ENCODE peak calls at places on chromosomes 11 and 22, in nine cellular contexts. One of them, this sample, is unnamed.
A peak's percentile ranks its signal among the peaks of the same experiment; 100 is the strongest.

GRCh38 chr22:50739894-50740293 is 1.9 kb downstream of the ACR start:
- DNase-seq in GM23248: no peak
- DNase-seq in hepatocyte: no peak
- DNase-seq in MM.1S: no peak
- DNase-seq in HCT116: no peak
- DNase-seq in SK-N-SH: no peak
- DNase-seq in OCI-LY7: no peak
- DNase-seq in GM23338: no peak
- DNase-seq in neural progenitor cell: no peak
- DNase-seq in this sample: no peak

GRCh38 chr11:6354651-6355485 is 34.6 kb upstream of the CAVIN3 start:
- DNase-seq in OCI-LY7: no peak
- DNase-seq in hepatocyte: no peak
- DNase-seq in SK-N-SH: no peak
- DNase-seq in GM23248: no peak
- DNase-seq in MM.1S: no peak
- DNase-seq in GM23338: no peak
- DNase-seq in HCT116: no peak
- DNase-seq in neural progenitor cell: no peak
- DNase-seq in this sample: no peak

GRCh38 chr11:20493340-20493739 is 105.8 kb downstream of the PRMT3 start:
- DNase-seq in MM.1S: no peak
- DNase-seq in GM23338: no peak
- DNase-seq in hepatocyte: no peak
- DNase-seq in SK-N-SH: no peak
- DNase-seq in HCT116: no peak
- DNase-seq in neural progenitor cell: no peak
- DNase-seq in OCI-LY7: no peak
- DNase-seq in GM23248: no peak
- DNase-seq in this sample: no peak

GRCh38 chr11:8082391-8083087 is 1.5 kb downstream of the TUB start:
- DNase-seq in GM23338: peak; percentile 64
- DNase-seq in GM23248: peak; percentile 35
- DNase-seq in hepatocyte: peak; percentile 67
- DNase-seq in MM.1S: no peak
- DNase-seq in neural progenitor cell: peak; percentile 83
- DNase-seq in SK-N-SH: peak; percentile 81
- DNase-seq in HCT116: no peak
- DNase-seq in OCI-LY7: no peak
- DNase-seq in this sample: no peak

GRCh38 chr11:112113539-112114457 is 27.1 kb downstream of the SDHD start:
- DNase-seq in neural progenitor cell: peak; percentile 58
- DNase-seq in GM23338: peak; percentile 83
- DNase-seq in hepatocyte: peak; percentile 65
- DNase-seq in GM23248: peak; percentile 80
- DNase-seq in SK-N-SH: peak; percentile 64
- DNase-seq in HCT116: peak; percentile 49
- DNase-seq in OCI-LY7: peak; percentile 67
- DNase-seq in MM.1S: peak; percentile 47
- DNase-seq in this sample: peak; percentile 79

GRCh38 chr11:115226556-115226955 is 277.7 kb downstream of the CADM1 start:
- DNase-seq in GM23248: peak; percentile 68
- DNase-seq in OCI-LY7: no peak
- DNase-seq in neural progenitor cell: peak; percentile 66
- DNase-seq in GM23338: peak; percentile 91
- DNase-seq in hepatocyte: peak; percentile 14
- DNase-seq in MM.1S: no peak
- DNase-seq in SK-N-SH: no peak
- DNase-seq in HCT116: no peak
- DNase-seq in this sample: no peak

GRCh38 chr11:66466225-66467033 is at the start of gene PELI3:
- DNase-seq in GM23338: peak; percentile 96
- DNase-seq in SK-N-SH: peak; percentile 98
- DNase-seq in GM23248: peak; percentile 95
- DNase-seq in hepatocyte: peak; percentile 98
- DNase-seq in OCI-LY7: peak; percentile 93
- DNase-seq in neural progenitor cell: peak; percentile 96
- DNase-seq in HCT116: peak; percentile 74
- DNase-seq in MM.1S: peak; percentile 87
- DNase-seq in this sample: peak; percentile 96

GRCh38 chr11:117313103-117313502 is 3.0 kb downstream of the BACE1 start:
- DNase-seq in MM.1S: no peak
- DNase-seq in GM23338: no peak
- DNase-seq in hepatocyte: no peak
- DNase-seq in GM23248: no peak
- DNase-seq in OCI-LY7: no peak
- DNase-seq in neural progenitor cell: no peak
- DNase-seq in HCT116: no peak
- DNase-seq in SK-N-SH: no peak
- DNase-seq in this sample: no peak

GRCh38 chr11:11028017-11028692 is 170.3 kb upstream of the ZBED5 start:
- DNase-seq in neural progenitor cell: peak; percentile 76
- DNase-seq in HCT116: peak; percentile 47
- DNase-seq in OCI-LY7: peak; percentile 65
- DNase-seq in hepatocyte: peak; percentile 78
- DNase-seq in SK-N-SH: peak; percentile 27
- DNase-seq in MM.1S: peak; percentile 76
- DNase-seq in GM23248: peak; percentile 72
- DNase-seq in GM23338: peak; percentile 89
- DNase-seq in this sample: peak; percentile 73

GRCh38 chr11:76153609-76153949 is 52.7 kb downstream of the WNT11 start:
- DNase-seq in hepatocyte: no peak
- DNase-seq in MM.1S: no peak
- DNase-seq in SK-N-SH: no peak
- DNase-seq in GM23248: peak; percentile 81
- DNase-seq in HCT116: no peak
- DNase-seq in OCI-LY7: no peak
- DNase-seq in GM23338: no peak
- DNase-seq in neural progenitor cell: no peak
- DNase-seq in this sample: peak; percentile 88

GRCh38 chr11:76151561-76152085 is 54.7 kb downstream of the WNT11 start:
- DNase-seq in hepatocyte: no peak
- DNase-seq in GM23338: no peak
- DNase-seq in neural progenitor cell: no peak
- DNase-seq in SK-N-SH: no peak
- DNase-seq in HCT116: no peak
- DNase-seq in MM.1S: no peak
- DNase-seq in OCI-LY7: no peak
- DNase-seq in GM23248: no peak
- DNase-seq in this sample: no peak

GRCh38 chr11:76155455-76156232 is 50.7 kb downstream of the WNT11 start:
- DNase-seq in GM23338: no peak
- DNase-seq in MM.1S: no peak
- DNase-seq in hepatocyte: no peak
- DNase-seq in OCI-LY7: no peak
- DNase-seq in neural progenitor cell: no peak
- DNase-seq in SK-N-SH: peak; percentile 83
- DNase-seq in HCT116: no peak
- DNase-seq in GM23248: no peak
- DNase-seq in this sample: no peak

GRCh38 chr11:76152086-76152658 is 54.1 kb downstream of the WNT11 start:
- DNase-seq in GM23338: peak; percentile 91
- DNase-seq in GM23248: peak; percentile 50
- DNase-seq in HCT116: peak; percentile 57
- DNase-seq in neural progenitor cell: peak; percentile 90
- DNase-seq in OCI-LY7: peak; percentile 76
- DNase-seq in hepatocyte: peak; percentile 88
- DNase-seq in MM.1S: peak; percentile 84
- DNase-seq in SK-N-SH: no peak
- DNase-seq in this sample: peak; percentile 94

DNA sequence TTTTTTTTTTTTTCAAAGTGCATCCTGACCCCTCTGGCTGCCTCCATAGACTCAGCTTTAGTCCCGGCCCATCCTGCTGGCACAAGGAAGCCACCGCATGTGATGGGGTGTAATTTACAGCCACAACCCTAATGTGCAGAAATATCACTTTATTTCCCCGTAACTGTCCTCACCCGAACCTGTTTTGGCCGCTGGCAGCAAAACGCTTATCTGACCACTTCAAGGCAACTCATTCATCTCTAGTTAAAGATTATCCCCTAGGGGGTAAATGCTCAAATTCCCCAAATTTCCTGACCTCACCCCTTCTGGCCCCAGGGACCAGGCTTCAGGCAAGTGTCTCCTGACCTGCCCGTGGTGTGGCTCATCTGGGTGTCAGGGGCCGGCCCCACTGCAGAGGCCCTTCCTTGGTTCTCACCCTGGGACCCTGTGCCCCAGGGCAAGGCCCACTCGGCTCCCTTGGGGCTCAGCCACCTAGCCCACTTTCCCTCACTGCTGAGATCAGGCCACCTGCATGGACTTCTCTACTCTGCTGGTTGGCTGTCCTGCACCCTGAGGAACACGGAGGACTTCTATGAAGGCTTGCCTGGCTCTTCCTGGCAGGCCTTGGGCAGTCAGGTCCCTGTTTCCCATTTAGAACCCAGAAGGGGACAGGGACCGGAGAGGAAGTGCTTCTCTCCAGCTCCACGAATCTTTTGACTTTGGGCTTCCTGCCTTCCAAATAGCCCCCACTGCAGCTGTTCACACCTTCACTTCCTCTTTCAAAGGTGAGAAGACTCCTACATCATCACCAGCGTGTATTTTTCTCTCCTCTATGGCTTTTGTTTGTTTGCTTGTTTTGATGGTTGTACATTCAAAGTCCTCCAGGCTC is 53.3 kb downstream of the WNT11 start:
- DNase-seq in MM.1S: no peak
- DNase-seq in GM23248: no peak
- DNase-seq in GM23338: no peak
- DNase-seq in hepatocyte: no peak
- DNase-seq in neural progenitor cell: peak; percentile 33
- DNase-seq in SK-N-SH: no peak
- DNase-seq in HCT116: no peak
- DNase-seq in OCI-LY7: peak; percentile 82
- DNase-seq in this sample: no peak
- TF ChIP-seq EZH2phosphoT487 in MM.1S: no peak
- TF ChIP-seq EZH2phosphoT487 in GM23248: no peak
- TF ChIP-seq EZH2phosphoT487 in GM23338: no peak
- TF ChIP-seq EZH2phosphoT487 in hepatocyte: no peak
- TF ChIP-seq EZH2phosphoT487 in neural progenitor cell: no peak
- TF ChIP-seq EZH2phosphoT487 in SK-N-SH: no peak
- TF ChIP-seq EZH2phosphoT487 in HCT116: no peak
- TF ChIP-seq EZH2phosphoT487 in OCI-LY7: no peak
- TF ChIP-seq EZH2phosphoT487 in this sample: no peak

DNA sequence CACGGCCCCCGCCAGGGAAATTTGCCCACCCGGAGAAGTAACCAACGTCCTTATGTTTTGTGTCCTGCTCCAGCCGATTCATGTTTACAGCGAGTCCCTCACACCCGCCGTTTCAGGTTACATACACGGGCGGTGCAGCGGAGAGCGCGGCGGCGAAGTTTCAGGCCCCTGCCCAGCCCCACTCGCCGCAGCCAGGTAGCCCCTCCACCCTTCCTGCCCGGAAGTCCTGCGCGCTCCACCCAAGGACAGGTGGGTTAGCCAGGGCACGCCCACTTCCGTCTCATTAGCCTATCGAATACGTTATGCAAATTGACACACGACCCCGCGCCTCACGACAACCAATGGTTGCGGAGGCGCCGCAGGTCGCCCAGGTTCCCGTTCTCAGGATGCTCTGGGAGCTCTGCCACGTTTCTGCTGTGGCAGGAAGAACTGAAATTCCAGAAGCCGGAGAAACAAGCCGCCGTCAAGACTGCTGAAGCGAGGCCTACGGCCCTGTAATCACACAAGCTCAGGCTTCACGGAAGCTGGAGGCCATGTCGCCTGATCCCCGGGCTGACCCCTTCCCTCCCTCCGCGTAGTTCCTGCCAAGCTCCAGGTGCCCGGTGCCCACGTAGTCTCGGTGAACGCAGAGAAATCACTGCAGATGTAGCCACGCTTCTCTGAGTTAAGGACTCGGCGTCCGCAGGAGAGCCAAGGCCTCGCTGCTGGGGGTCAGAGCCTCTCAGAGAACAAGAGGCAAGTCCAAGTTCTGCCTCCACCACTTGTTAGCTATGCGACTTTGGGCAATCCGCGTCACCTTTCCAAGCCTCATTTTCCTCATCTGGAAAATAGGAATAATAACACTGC is 22.4 kb upstream of the MYH9 start:
- DNase-seq in SK-N-SH: no peak
- DNase-seq in GM23338: peak; percentile 100
- DNase-seq in hepatocyte: peak; percentile 98
- DNase-seq in OCI-LY7: peak; percentile 93
- DNase-seq in GM23248: no peak
- DNase-seq in MM.1S: no peak
- DNase-seq in HCT116: peak; percentile 96
- DNase-seq in neural progenitor cell: peak; percentile 100
- DNase-seq in this sample: peak; percentile 97
- H3K4me3 ChIP-seq in SK-N-SH: no peak overlapping the region
- H3K4me3 ChIP-seq in GM23338: peak overlapping the region; percentile 51
- H3K4me3 ChIP-seq in hepatocyte: peak overlapping the region; percentile 2
- H3K4me3 ChIP-seq in OCI-LY7: peak overlapping the region; percentile 65
- H3K4me3 ChIP-seq in GM23248: no peak overlapping the region
- H3K4me3 ChIP-seq in MM.1S: no peak overlapping the region
- H3K4me3 ChIP-seq in HCT116: peak overlapping the region; percentile 79
- H3K4me3 ChIP-seq in neural progenitor cell: peak overlapping the region; percentile 45
- H3K4me3 ChIP-seq in this sample: peak overlapping the region; percentile 43

GRCh38 chr11:50220651-50221050 is 188.0 kb downstream of the OR4C45 start:
- DNase-seq in OCI-LY7: no peak
- DNase-seq in MM.1S: peak; percentile 55
- DNase-seq in hepatocyte: no peak
- DNase-seq in neural progenitor cell: no peak
- DNase-seq in GM23338: no peak
- DNase-seq in GM23248: no peak
- DNase-seq in SK-N-SH: no peak
- DNase-seq in HCT116: no peak
- DNase-seq in this sample: no peak
- TF ChIP-seq EZH2phosphoT487 in OCI-LY7: no peak
- TF ChIP-seq EZH2phosphoT487 in MM.1S: no peak
- TF ChIP-seq EZH2phosphoT487 in hepatocyte: no peak
- TF ChIP-seq EZH2phosphoT487 in neural progenitor cell: no peak
- TF ChIP-seq EZH2phosphoT487 in GM23338: no peak
- TF ChIP-seq EZH2phosphoT487 in GM23248: no peak
- TF ChIP-seq EZH2phosphoT487 in SK-N-SH: no peak
- TF ChIP-seq EZH2phosphoT487 in HCT116: no peak
- TF ChIP-seq EZH2phosphoT487 in this sample: no peak

DNA sequence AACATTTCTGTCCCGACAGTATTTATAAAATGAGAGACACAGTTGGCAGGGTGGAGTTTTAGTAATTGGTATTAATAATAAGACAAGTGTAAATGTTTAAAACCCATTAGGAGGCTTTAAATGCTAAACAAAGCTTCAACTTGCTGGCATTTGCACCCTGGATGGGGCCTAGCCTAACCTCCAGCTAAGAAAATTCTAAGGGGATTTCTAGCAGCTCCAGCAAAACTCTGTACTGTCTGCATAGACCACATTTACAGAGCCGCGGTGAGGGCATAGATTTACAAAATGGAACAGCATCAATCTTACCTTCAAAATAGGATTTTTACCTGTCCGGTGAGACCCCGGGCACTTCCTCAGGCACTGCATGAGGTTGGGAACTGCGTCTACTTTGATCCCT is 113.9 kb upstream of the ANO1 start:
- DNase-seq in GM23338: no peak
- DNase-seq in neural progenitor cell: no peak
- DNase-seq in hepatocyte: no peak
- DNase-seq in HCT116: no peak
- DNase-seq in GM23248: no peak
- DNase-seq in OCI-LY7: no peak
- DNase-seq in SK-N-SH: no peak
- DNase-seq in MM.1S: no peak
- DNase-seq in this sample: no peak
- H3K4me3 ChIP-seq in GM23338: no peak overlapping the region
- H3K4me3 ChIP-seq in neural progenitor cell: no peak overlapping the region
- H3K4me3 ChIP-seq in hepatocyte: no peak overlapping the region
- H3K4me3 ChIP-seq in HCT116: no peak overlapping the region
- H3K4me3 ChIP-seq in GM23248: no peak overlapping the region
- H3K4me3 ChIP-seq in OCI-LY7: no peak overlapping the region
- H3K4me3 ChIP-seq in SK-N-SH: no peak overlapping the region
- H3K4me3 ChIP-seq in MM.1S: no peak overlapping the region
- H3K4me3 ChIP-seq in this sample: no peak overlapping the region

GRCh38 chr11:45232341-45233080 is 53.6 kb downstream of the SYT13 start:
- DNase-seq in OCI-LY7: no peak
- DNase-seq in GM23338: peak; percentile 50
- DNase-seq in HCT116: no peak
- DNase-seq in MM.1S: no peak
- DNase-seq in SK-N-SH: no peak
- DNase-seq in GM23248: no peak
- DNase-seq in hepatocyte: no peak
- DNase-seq in neural progenitor cell: no peak
- DNase-seq in this sample: no peak
- TF ChIP-seq EZH2phosphoT487 in OCI-LY7: no peak
- TF ChIP-seq EZH2phosphoT487 in GM23338: no peak
- TF ChIP-seq EZH2phosphoT487 in HCT116: no peak
- TF ChIP-seq EZH2phosphoT487 in MM.1S: no peak
- TF ChIP-seq EZH2phosphoT487 in SK-N-SH: no peak
- TF ChIP-seq EZH2phosphoT487 in GM23248: no peak
- TF ChIP-seq EZH2phosphoT487 in hepatocyte: no peak
- TF ChIP-seq EZH2phosphoT487 in neural progenitor cell: no peak
- TF ChIP-seq EZH2phosphoT487 in this sample: no peak

This sample was measured in PC-3.